ENCODE peak calls at places on chromosomes 12 and 14, in four cellular contexts. One of them, this sample, is unnamed.

GRCh38 chr12:3035815-3036702 is 41.1 kb upstream of the TSPAN9 start:
- DNase-seq in spleen: no peak
- DNase-seq in dorsolateral prefrontal cortex: peak
- DNase-seq in adipocyte: peak
- DNase-seq in this sample: no peak

GRCh38 chr14:99729991-99730875 is 46.1 kb downstream of the CYP46A1 start:
- DNase-seq in spleen: peak
- DNase-seq in dorsolateral prefrontal cortex: peak
- DNase-seq in adipocyte: peak
- DNase-seq in this sample: peak

GRCh38 chr12:112408621-112409020 is 784 bp downstream of the RPL6 start:
- DNase-seq in adipocyte: peak
- DNase-seq in dorsolateral prefrontal cortex: no peak
- DNase-seq in spleen: no peak
- DNase-seq in this sample: no peak

GRCh38 chr12:109738878-109739665 is 25.4 kb downstream of the FAM222A start:
- DNase-seq in spleen: peak
- DNase-seq in dorsolateral prefrontal cortex: no peak
- DNase-seq in adipocyte: no peak
- DNase-seq in this sample: peak

GRCh38 chr14:91113829-91114078 is at the start of gene DGLUCY:
- DNase-seq in adipocyte: peak
- DNase-seq in dorsolateral prefrontal cortex: no peak
- DNase-seq in spleen: peak
- DNase-seq in this sample: peak

GRCh38 chr12:24749171-24749570 is 199.7 kb downstream of the BCAT1 start:
- DNase-seq in dorsolateral prefrontal cortex: no peak
- DNase-seq in adipocyte: no peak
- DNase-seq in spleen: no peak
- DNase-seq in this sample: no peak

GRCh38 chr12:116975779-116976393 is 65.1 kb downstream of the FBXW8 start:
- DNase-seq in dorsolateral prefrontal cortex: no peak
- DNase-seq in adipocyte: peak
- DNase-seq in spleen: no peak
- DNase-seq in this sample: no peak

GRCh38 chr14:28468191-28469151 is 298.1 kb upstream of the FOXG1 start:
- DNase-seq in adipocyte: no peak
- DNase-seq in spleen: no peak
- DNase-seq in dorsolateral prefrontal cortex: no peak
- DNase-seq in this sample: no peak

GRCh38 chr14:90785474-90785873 is 30.8 kb downstream of the TTC7B start:
- DNase-seq in spleen: no peak
- DNase-seq in adipocyte: no peak
- DNase-seq in dorsolateral prefrontal cortex: peak
- DNase-seq in this sample: no peak

GRCh38 chr12:116366456-116366776 is 88.9 kb upstream of the MED13L start:
- DNase-seq in spleen: no peak
- DNase-seq in adipocyte: no peak
- DNase-seq in dorsolateral prefrontal cortex: no peak
- DNase-seq in this sample: peak

GRCh38 chr14:92510972-92511371 is 2.6 kb upstream of the RIN3 start:
- DNase-seq in adipocyte: no peak
- DNase-seq in spleen: peak
- DNase-seq in dorsolateral prefrontal cortex: no peak
- DNase-seq in this sample: no peak

GRCh38 chr12:75960086-75960910 is 71.3 kb downstream of the PHLDA1 start:
- DNase-seq in adipocyte: peak
- DNase-seq in dorsolateral prefrontal cortex: no peak
- DNase-seq in spleen: no peak
- DNase-seq in this sample: no peak

GRCh38 chr14:104138098-104138890 is at the start of gene KIF26A:
- DNase-seq in adipocyte: peak
- DNase-seq in spleen: peak
- DNase-seq in dorsolateral prefrontal cortex: no peak
- DNase-seq in this sample: peak

GRCh38 chr14:103008768-103009342 is 48.5 kb downstream of the CDC42BPB start:
- DNase-seq in adipocyte: no peak
- DNase-seq in spleen: peak
- DNase-seq in dorsolateral prefrontal cortex: no peak
- DNase-seq in this sample: peak

GRCh38 chr14:72503696-72504368 is 390.1 kb downstream of the DPF3 start:
- DNase-seq in spleen: no peak
- DNase-seq in dorsolateral prefrontal cortex: no peak
- DNase-seq in adipocyte: no peak
- DNase-seq in this sample: no peak

This sample was measured in upper lobe of right lung.